ENCODE peak calls at places on chromosomes 1 and 21, in four cellular contexts. One of them, this sample, is unnamed.

GRCh38 chr1:33473900-33474299 is 1.5 kb downstream of the ZSCAN20 start:
- DNase-seq in GM12878: no peak
- DNase-seq in GM12891: no peak
- DNase-seq in H1: no peak
- DNase-seq in this sample: no peak

GRCh38 chr1:44817307-44817706 is 9.0 kb downstream of the BTBD19 start:
- DNase-seq in GM12878: no peak
- DNase-seq in GM12891: no peak
- DNase-seq in H1: no peak
- DNase-seq in this sample: no peak

GRCh38 chr1:37338658-37339057 is 135.7 kb upstream of the ZC3H12A start:
- DNase-seq in GM12878: no peak
- DNase-seq in GM12891: no peak
- DNase-seq in H1: no peak
- DNase-seq in this sample: no peak

GRCh38 chr1:94033849-94034248 is 87.1 kb downstream of the ABCA4 start:
- DNase-seq in GM12878: no peak
- DNase-seq in GM12891: no peak
- DNase-seq in H1: no peak
- DNase-seq in this sample: no peak

GRCh38 chr1:4489486-4489885 is 164.9 kb upstream of the AJAP1 start:
- DNase-seq in GM12878: no peak
- DNase-seq in GM12891: no peak
- DNase-seq in H1: no peak
- DNase-seq in this sample: no peak

GRCh38 chr1:15727424-15727823 is 8.6 kb upstream of the SLC25A34 start:
- DNase-seq in GM12878: no peak
- DNase-seq in GM12891: no peak
- DNase-seq in H1: no peak
- DNase-seq in this sample: no peak

GRCh38 chr1:11044086-11044848 is 2.8 kb downstream of the MASP2 start:
- DNase-seq in GM12878: no peak
- DNase-seq in GM12891: no peak
- DNase-seq in H1: no peak
- DNase-seq in this sample: no peak

GRCh38 chr21:42388740-42389448 is 7.0 kb downstream of the TMPRSS3 start:
- DNase-seq in GM12878: no peak
- DNase-seq in GM12891: no peak
- DNase-seq in H1: no peak
- DNase-seq in this sample: no peak

GRCh38 chr1:22508991-22509390 is 54.3 kb upstream of the EPHA8 start:
- DNase-seq in GM12878: no peak
- DNase-seq in GM12891: no peak
- DNase-seq in H1: no peak
- DNase-seq in this sample: no peak

GRCh38 chr1:29960906-29961675 is 724.8 kb downstream of the PTPRU start:
- DNase-seq in GM12878: no peak
- DNase-seq in GM12891: no peak
- DNase-seq in H1: no peak
- DNase-seq in this sample: no peak

GRCh38 chr1:192702212-192702993 is 66.5 kb downstream of the RGS13 start:
- DNase-seq in GM12878: no peak
- DNase-seq in GM12891: no peak
- DNase-seq in H1: no peak
- DNase-seq in this sample: no peak

GRCh38 chr1:38114231-38114630 is 67.6 kb upstream of the POU3F1 start:
- DNase-seq in GM12878: no peak
- DNase-seq in GM12891: no peak
- DNase-seq in H1: no peak
- DNase-seq in this sample: no peak

GRCh38 chr1:157566484-157567300 is 14.4 kb upstream of the FCRL5 start:
- DNase-seq in GM12878: peak; percentile 75
- DNase-seq in GM12891: no peak
- DNase-seq in H1: no peak
- DNase-seq in this sample: no peak

GRCh38 chr1:215660259-215660658 is 93.2 kb downstream of the KCTD3 start:
- DNase-seq in GM12878: no peak
- DNase-seq in GM12891: no peak
- DNase-seq in H1: no peak
- DNase-seq in this sample: no peak

GRCh38 chr1:109722920-109723319 is 10.9 kb downstream of the GSTM5 start:
- DNase-seq in GM12878: no peak
- DNase-seq in GM12891: no peak
- DNase-seq in H1: no peak
- DNase-seq in this sample: no peak

GRCh38 chr1:52268372-52268771 is 97.6 kb downstream of the CC2D1B start:
- DNase-seq in GM12878: no peak
- DNase-seq in GM12891: no peak
- DNase-seq in H1: peak; percentile 7
- DNase-seq in this sample: no peak

GRCh38 chr1:226643167-226643566 is 94.6 kb downstream of the STUM start:
- DNase-seq in GM12878: peak; percentile 33
- DNase-seq in GM12891: peak; percentile 85
- DNase-seq in H1: no peak
- DNase-seq in this sample: peak; percentile 77

GRCh38 chr1:234527346-234527745 is 48.4 kb upstream of the TARBP1 start:
- DNase-seq in GM12878: no peak
- DNase-seq in GM12891: no peak
- DNase-seq in H1: no peak
- DNase-seq in this sample: no peak

GRCh38 chr1:40404670-40405462 is 31.3 kb downstream of the SMAP2 start:
- DNase-seq in GM12878: no peak
- DNase-seq in GM12891: no peak
- DNase-seq in H1: no peak
- DNase-seq in this sample: no peak

GRCh38 chr1:228372183-228373003 is 34.2 kb downstream of the TRIM11 start:
- DNase-seq in GM12878: no peak
- DNase-seq in GM12891: no peak
- DNase-seq in H1: no peak
- DNase-seq in this sample: peak; percentile 26

GRCh38 chr1:200794506-200795065 is 55.9 kb downstream of the CAMSAP2 start:
- DNase-seq in GM12878: no peak
- DNase-seq in GM12891: no peak
- DNase-seq in H1: no peak
- DNase-seq in this sample: no peak

GRCh38 chr1:233721003-233721595 is 107.2 kb downstream of the KCNK1 start:
- DNase-seq in GM12878: peak; percentile 11
- DNase-seq in GM12891: no peak
- DNase-seq in H1: no peak
- DNase-seq in this sample: no peak

GRCh38 chr21:31476551-31477120 is 132.6 kb upstream of the TIAM1 start:
- DNase-seq in GM12878: no peak
- DNase-seq in GM12891: no peak
- DNase-seq in H1: no peak
- DNase-seq in this sample: no peak

GRCh38 chr1:61053712-61054608 is 28.4 kb upstream of the NFIA start:
- DNase-seq in GM12878: no peak
- DNase-seq in GM12891: peak; percentile 25
- DNase-seq in H1: no peak
- DNase-seq in this sample: no peak

DNA sequence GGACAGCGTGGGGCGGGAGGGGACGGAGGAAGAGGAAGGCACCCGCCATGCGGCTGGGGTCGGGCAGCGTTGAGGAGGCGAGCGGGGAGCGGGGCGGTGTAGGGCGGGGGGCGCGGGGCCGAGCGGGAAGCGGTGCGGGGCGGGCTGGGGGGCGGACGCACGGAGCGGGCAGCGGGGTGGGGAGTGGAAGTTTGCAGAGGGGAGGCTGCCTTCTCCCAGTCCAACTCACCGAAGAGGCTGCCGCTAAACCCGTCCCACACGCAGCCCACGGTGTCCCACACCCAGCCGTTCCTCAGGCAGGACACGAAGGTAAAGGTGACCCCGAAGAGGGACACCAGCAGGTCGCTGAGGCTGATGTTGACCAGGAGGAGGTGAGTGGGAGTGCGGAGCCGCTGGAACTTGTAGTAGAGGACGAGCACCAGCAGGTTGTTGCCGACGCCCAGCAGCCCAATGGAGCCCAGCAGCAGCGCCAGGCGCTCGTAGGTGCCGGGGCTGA is 468 bp downstream of the CHML start:
- DNase-seq in GM12878: no peak
- DNase-seq in GM12891: peak; percentile 46
- DNase-seq in H1: no peak
- DNase-seq in this sample: peak; percentile 43
- TF ChIP-seq TAF1 in GM12878: no peak
- TF ChIP-seq TAF1 in GM12891: no peak
- TF ChIP-seq TAF1 in H1: no peak
- TF ChIP-seq TAF1 in this sample: no peak

DNA sequence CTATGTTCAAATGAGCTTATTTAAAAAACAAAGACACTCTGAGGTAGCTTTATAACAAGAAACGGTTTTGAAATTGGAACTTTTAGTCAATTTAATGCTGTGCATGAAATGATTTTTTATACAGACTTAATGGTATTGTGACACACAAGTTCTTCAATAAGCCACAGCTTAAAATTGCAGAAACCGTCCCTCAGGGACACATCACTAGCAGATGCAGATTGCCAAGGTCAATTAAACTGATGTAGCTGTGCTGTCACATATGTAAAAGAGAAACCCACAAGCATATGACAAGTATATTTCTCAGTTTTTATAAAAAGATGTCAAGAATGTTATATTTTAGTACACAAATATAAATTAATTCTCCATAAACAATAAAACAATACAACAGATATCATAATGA is 366.9 kb downstream of the DPYD start:
- DNase-seq in GM12878: no peak
- DNase-seq in GM12891: no peak
- DNase-seq in H1: no peak
- DNase-seq in this sample: no peak
- TF ChIP-seq POLR2AphosphoS5 in GM12878: no peak
- TF ChIP-seq POLR2AphosphoS5 in GM12891: no peak
- TF ChIP-seq POLR2AphosphoS5 in H1: no peak
- TF ChIP-seq POLR2AphosphoS5 in this sample: no peak

DNA sequence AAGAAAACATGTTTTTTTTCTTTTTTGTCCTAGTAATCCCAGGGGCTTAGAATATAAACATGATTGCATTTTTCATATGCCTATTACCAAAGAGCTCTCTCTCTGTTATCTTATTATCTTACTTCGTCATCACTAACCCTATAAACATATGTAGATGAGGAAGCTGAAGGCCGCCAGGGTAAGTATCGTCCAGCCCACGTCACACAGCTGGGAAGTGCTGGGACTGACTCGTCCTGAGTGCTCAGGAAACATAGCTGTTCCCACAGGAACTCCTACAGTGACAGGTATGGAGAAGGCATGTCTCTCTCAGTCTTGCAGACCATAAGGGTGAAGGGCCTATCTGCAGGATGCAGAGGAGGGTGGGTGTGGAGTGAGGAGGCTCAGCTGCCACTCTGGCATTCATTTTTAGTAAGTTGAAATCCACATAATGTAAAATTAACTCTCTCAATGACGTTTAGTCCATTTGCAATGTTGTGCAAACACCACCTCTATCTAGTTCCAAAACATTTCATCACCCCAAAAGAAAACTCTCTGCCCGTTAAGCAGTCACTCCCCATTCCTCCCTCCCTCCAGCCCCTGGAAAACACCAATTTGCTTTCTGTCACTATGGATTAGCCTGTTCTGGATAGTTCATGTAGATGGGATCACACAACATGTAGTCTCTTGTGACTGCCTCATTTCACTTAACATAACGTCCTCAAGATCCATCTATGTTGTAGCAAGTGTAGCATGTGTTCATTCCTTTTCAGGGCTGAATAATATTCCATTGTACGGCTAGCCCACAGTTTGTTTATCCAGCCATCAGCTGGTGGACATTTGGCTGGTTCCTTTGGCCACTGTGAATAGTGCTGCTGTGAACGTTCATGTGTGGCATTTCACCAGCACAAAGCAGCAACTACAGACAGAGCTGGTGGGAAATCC is 68.3 kb downstream of the TCP10L start:
- DNase-seq in GM12878: no peak
- DNase-seq in GM12891: no peak
- DNase-seq in H1: no peak
- DNase-seq in this sample: no peak
- TF ChIP-seq POLR2A in GM12878: no peak
- TF ChIP-seq POLR2A in GM12891: no peak
- TF ChIP-seq POLR2A in H1: no peak
- TF ChIP-seq POLR2A in this sample: no peak

DNA sequence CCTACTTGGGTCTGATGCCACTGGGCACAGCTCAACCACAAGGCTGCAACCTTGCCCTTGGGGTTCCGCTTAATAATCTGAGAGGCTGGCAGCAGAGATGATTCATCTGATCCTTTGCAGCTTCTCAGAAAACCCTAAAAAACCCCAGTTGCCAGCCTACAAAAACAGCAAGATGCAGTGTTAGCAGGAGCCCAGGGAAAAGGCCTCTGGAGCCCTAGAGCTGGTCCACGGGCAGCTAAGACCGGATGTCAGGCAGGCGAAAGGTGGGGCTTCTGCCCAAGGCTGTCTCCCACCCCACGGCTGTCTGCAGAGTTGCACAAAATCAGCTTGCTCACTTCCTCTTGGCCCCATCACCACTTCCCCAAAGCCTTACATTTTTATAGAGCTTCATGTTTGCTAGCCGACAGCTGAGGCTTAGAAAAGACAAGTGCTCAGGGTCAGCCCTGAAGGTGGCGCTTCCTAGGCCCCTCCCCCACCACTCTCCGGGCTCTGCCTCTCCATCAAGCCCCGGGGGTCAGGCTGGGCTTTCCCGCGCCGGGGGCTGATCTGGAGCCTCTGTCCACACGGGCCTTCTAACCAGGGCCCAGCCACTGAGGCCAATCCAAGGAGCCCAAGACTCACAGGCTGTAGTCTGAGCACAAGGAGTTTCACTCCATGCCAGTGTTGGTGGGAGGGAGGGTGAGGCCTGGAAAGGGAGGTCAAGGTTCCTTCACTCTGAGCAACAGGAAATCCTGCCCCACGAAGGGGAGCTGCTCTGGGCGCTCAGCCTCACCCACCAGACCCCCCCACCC is 4.2 kb upstream of the ADORA3 start:
- DNase-seq in GM12878: peak; percentile 82
- DNase-seq in GM12891: peak; percentile 41
- DNase-seq in H1: peak; percentile 27
- DNase-seq in this sample: peak; percentile 41
- TF ChIP-seq TAF1 in GM12878: peak; percentile 77
- TF ChIP-seq TAF1 in GM12891: peak; percentile 51
- TF ChIP-seq TAF1 in H1: no peak
- TF ChIP-seq TAF1 in this sample: peak; percentile 60